ENCODE peak calls at places on chromosomes 12 and 14, in ten cellular contexts. G is neuronal stem cell; F is OCI-M1; U is activated T-helper 1 cell treated with anti-CD3 and anti-CD28 coated beads, Interleukin-12 subunit alpha, Interleukin-12 subunit beta, Interleukin-2, Interleukin-4 antibody, amounts not matched to agents 30 ng/mL and 10 ng/mL and 1 ng/mL, durations not matched to agents 14 hours and 24 hours and 36 hours; B is brain microvascular endothelial cell; W is D341Med; K is AG10803; N is HS-5; Q is NCI-H1092; X is NCI-H510A treated with DMSO at 0.1 percent for 48 hours. C is an unnamed sample.

GRCh38 chr12:32843528-32844095 is 53.0 kb downstream of the PKP2 start:
- DNase-seq in G (peak), F (peak), U (no peak), B (no peak), W (no peak), K (no peak), N (no peak), Q (no peak), X (no peak), C (no peak)

GRCh38 chr12:105358789-105359188 is 28.3 kb downstream of the C12orf75 start:
- DNase-seq in G (no peak), F (no peak), U (no peak), B (no peak), W (no peak), K (no peak), N (no peak), Q (no peak), X (no peak), C (peak)

GRCh38 chr12:104788848-104789271 is 169.2 kb downstream of the SLC41A2 start:
- DNase-seq in G (peak), F (peak), U (no peak), B (no peak), W (no peak), K (no peak), N (no peak), Q (no peak), X (peak), C (no peak)

GRCh38 chr14:74611672-74612345 is at the start of gene LTBP2:
- DNase-seq in G (no peak), F (no peak), U (no peak), B (no peak), W (peak), K (no peak), N (no peak), Q (no peak), X (no peak), C (no peak)

GRCh38 chr14:42224053-42224888 is 617.6 kb downstream of the LRFN5 start:
- DNase-seq in G (peak), F (peak), U (no peak), B (peak), W (peak), K (peak), N (no peak), Q (peak), X (peak), C (peak)

GRCh38 chr12:49126852-49127763 is 4.1 kb downstream of the TUBA1B start:
- DNase-seq in G (no peak), F (peak), U (no peak), B (no peak), W (no peak), K (no peak), N (no peak), Q (no peak), X (peak), C (no peak)

GRCh38 chr12:76450690-76451089 is 102.5 kb upstream of the BBS10 start:
- DNase-seq in G (no peak), F (peak), U (no peak), B (peak), W (no peak), K (peak), N (peak), Q (no peak), X (no peak), C (no peak)

GRCh38 chr12:13534645-13535398 is 338.3 kb downstream of the EMP1 start:
- DNase-seq in G (peak), F (peak), U (no peak), B (peak), W (peak), K (peak), N (no peak), Q (peak), X (no peak), C (peak)

GRCh38 chr12:12441891-12442461 is 85.1 kb downstream of the BORCS5 start:
- DNase-seq in G (no peak), F (peak), U (peak), B (peak), W (no peak), K (no peak), N (no peak), Q (no peak), X (no peak), C (no peak)

GRCh38 chr12:66041651-66042363 is 88.7 kb downstream of the LLPH start:
- DNase-seq in G (no peak), F (no peak), U (no peak), B (no peak), W (no peak), K (no peak), N (no peak), Q (no peak), X (no peak), C (no peak)

GRCh38 chr14:64723691-64724577 is 19.7 kb downstream of the PLEKHG3 start:
- DNase-seq in G (no peak), F (no peak), U (no peak), B (no peak), W (no peak), K (no peak), N (no peak), Q (no peak), X (peak), C (no peak)

GRCh38 chr12:10551375-10551774 is 45.7 kb downstream of the EIF2S3B start:
- DNase-seq in G (no peak), F (no peak), U (no peak), B (no peak), W (peak), K (no peak), N (no peak), Q (no peak), X (no peak), C (no peak)

GRCh38 chr12:98373019-98373554 is 142.3 kb upstream of the TMPO start:
- DNase-seq in G (peak), F (peak), U (no peak), B (peak), W (peak), K (peak), N (no peak), Q (peak), X (peak), C (no peak)

GRCh38 chr12:108611884-108612415 is 14.1 kb upstream of the TMEM119 start:
- DNase-seq in G (no peak), F (peak), U (peak), B (peak), W (peak), K (peak), N (peak), Q (no peak), X (no peak), C (no peak)

GRCh38 chr14:68938515-68939423 is 40.3 kb downstream of the ACTN1 start:
- DNase-seq in G (no peak), F (no peak), U (no peak), B (no peak), W (no peak), K (no peak), N (no peak), Q (no peak), X (peak), C (no peak)

GRCh38 chr14:87186745-87187144 is 806.2 kb downstream of the GALC start:
- DNase-seq in G (no peak), F (no peak), U (no peak), B (no peak), W (no peak), K (no peak), N (no peak), Q (no peak), X (no peak), C (no peak)